ENCODE peak calls at places on chromosomes 13 and 19, in ten cellular contexts. One of them, this sample, is unnamed.

GRCh38 chr13:37870489-37870845 is 895 bp upstream of the TRPC4 start:
- DNase-seq in activated CD4-positive, alpha-beta T cell treated with anti-CD3 and anti-CD28 coated beads for 24 hours: no peak
- DNase-seq in RWPE1: no peak
- DNase-seq in activated naive CD8-positive, alpha-beta T cell treated with anti-CD3 and anti-CD28 coated beads, Interleukin-2, amount 50 U/mL, for 24 hours: no peak
- DNase-seq in stimulated activated naive CD4-positive, alpha-beta T cell: no peak
- DNase-seq in CD8-positive, alpha-beta memory T cell: no peak
- DNase-seq in astrocyte of the hippocampus: no peak
- DNase-seq in stromal cell of bone marrow: no peak
- DNase-seq in ecto neural progenitor cell: no peak
- DNase-seq in NCI-H1930: no peak
- DNase-seq in this sample: no peak

GRCh38 chr13:105990256-105990958 is 545.1 kb downstream of the EFNB2 start:
- DNase-seq in ecto neural progenitor cell: no peak
- DNase-seq in astrocyte of the hippocampus: no peak
- DNase-seq in stimulated activated naive CD4-positive, alpha-beta T cell: no peak
- DNase-seq in RWPE1: peak
- DNase-seq in NCI-H1930: no peak
- DNase-seq in CD8-positive, alpha-beta memory T cell: no peak
- DNase-seq in activated naive CD8-positive, alpha-beta T cell treated with anti-CD3 and anti-CD28 coated beads, Interleukin-2, amount 50 U/mL, for 24 hours: no peak
- DNase-seq in stromal cell of bone marrow: no peak
- DNase-seq in activated CD4-positive, alpha-beta T cell treated with anti-CD3 and anti-CD28 coated beads for 24 hours: no peak
- DNase-seq in this sample: no peak

GRCh38 chr13:26964278-26965057 is 203.9 kb upstream of the GPR12 start:
- DNase-seq in ecto neural progenitor cell: no peak
- DNase-seq in stimulated activated naive CD4-positive, alpha-beta T cell: no peak
- DNase-seq in stromal cell of bone marrow: peak
- DNase-seq in activated naive CD8-positive, alpha-beta T cell treated with anti-CD3 and anti-CD28 coated beads, Interleukin-2, amount 50 U/mL, for 24 hours: no peak
- DNase-seq in NCI-H1930: no peak
- DNase-seq in CD8-positive, alpha-beta memory T cell: no peak
- DNase-seq in RWPE1: no peak
- DNase-seq in activated CD4-positive, alpha-beta T cell treated with anti-CD3 and anti-CD28 coated beads for 24 hours: no peak
- DNase-seq in astrocyte of the hippocampus: peak
- DNase-seq in this sample: no peak

GRCh38 chr13:104357174-104357573 is 1291.0 kb upstream of the SLC10A2 start:
- DNase-seq in activated naive CD8-positive, alpha-beta T cell treated with anti-CD3 and anti-CD28 coated beads, Interleukin-2, amount 50 U/mL, for 24 hours: no peak
- DNase-seq in astrocyte of the hippocampus: peak
- DNase-seq in ecto neural progenitor cell: no peak
- DNase-seq in stromal cell of bone marrow: no peak
- DNase-seq in NCI-H1930: no peak
- DNase-seq in activated CD4-positive, alpha-beta T cell treated with anti-CD3 and anti-CD28 coated beads for 24 hours: no peak
- DNase-seq in stimulated activated naive CD4-positive, alpha-beta T cell: no peak
- DNase-seq in CD8-positive, alpha-beta memory T cell: no peak
- DNase-seq in RWPE1: no peak
- DNase-seq in this sample: peak

GRCh38 chr19:50568321-50569022 is at the start of gene LRRC4B:
- DNase-seq in NCI-H1930: no peak
- DNase-seq in astrocyte of the hippocampus: peak
- DNase-seq in stromal cell of bone marrow: no peak
- DNase-seq in ecto neural progenitor cell: peak
- DNase-seq in RWPE1: no peak
- DNase-seq in CD8-positive, alpha-beta memory T cell: no peak
- DNase-seq in activated CD4-positive, alpha-beta T cell treated with anti-CD3 and anti-CD28 coated beads for 24 hours: no peak
- DNase-seq in activated naive CD8-positive, alpha-beta T cell treated with anti-CD3 and anti-CD28 coated beads, Interleukin-2, amount 50 U/mL, for 24 hours: no peak
- DNase-seq in stimulated activated naive CD4-positive, alpha-beta T cell: no peak
- DNase-seq in this sample: no peak

GRCh38 chr13:113219311-113219940 is 10.0 kb downstream of the CUL4A start:
- DNase-seq in stromal cell of bone marrow: no peak
- DNase-seq in ecto neural progenitor cell: no peak
- DNase-seq in CD8-positive, alpha-beta memory T cell: no peak
- DNase-seq in NCI-H1930: no peak
- DNase-seq in astrocyte of the hippocampus: no peak
- DNase-seq in stimulated activated naive CD4-positive, alpha-beta T cell: no peak
- DNase-seq in RWPE1: no peak
- DNase-seq in activated CD4-positive, alpha-beta T cell treated with anti-CD3 and anti-CD28 coated beads for 24 hours: no peak
- DNase-seq in activated naive CD8-positive, alpha-beta T cell treated with anti-CD3 and anti-CD28 coated beads, Interleukin-2, amount 50 U/mL, for 24 hours: no peak
- DNase-seq in this sample: no peak

GRCh38 chr19:6721773-6722172 is 1.3 kb upstream of the C3 start:
- DNase-seq in RWPE1: no peak
- DNase-seq in astrocyte of the hippocampus: no peak
- DNase-seq in stromal cell of bone marrow: no peak
- DNase-seq in activated CD4-positive, alpha-beta T cell treated with anti-CD3 and anti-CD28 coated beads for 24 hours: no peak
- DNase-seq in ecto neural progenitor cell: no peak
- DNase-seq in NCI-H1930: no peak
- DNase-seq in activated naive CD8-positive, alpha-beta T cell treated with anti-CD3 and anti-CD28 coated beads, Interleukin-2, amount 50 U/mL, for 24 hours: no peak
- DNase-seq in CD8-positive, alpha-beta memory T cell: no peak
- DNase-seq in stimulated activated naive CD4-positive, alpha-beta T cell: no peak
- DNase-seq in this sample: peak

GRCh38 chr13:18993884-18994660 is 187.6 kb downstream of the TUBA3C start:
- DNase-seq in activated CD4-positive, alpha-beta T cell treated with anti-CD3 and anti-CD28 coated beads for 24 hours: no peak
- DNase-seq in activated naive CD8-positive, alpha-beta T cell treated with anti-CD3 and anti-CD28 coated beads, Interleukin-2, amount 50 U/mL, for 24 hours: no peak
- DNase-seq in stimulated activated naive CD4-positive, alpha-beta T cell: no peak
- DNase-seq in ecto neural progenitor cell: no peak
- DNase-seq in RWPE1: no peak
- DNase-seq in NCI-H1930: no peak
- DNase-seq in astrocyte of the hippocampus: no peak
- DNase-seq in CD8-positive, alpha-beta memory T cell: no peak
- DNase-seq in stromal cell of bone marrow: no peak
- DNase-seq in this sample: no peak

GRCh38 chr13:49240017-49240416 is 7.7 kb upstream of the CDADC1 start:
- DNase-seq in activated naive CD8-positive, alpha-beta T cell treated with anti-CD3 and anti-CD28 coated beads, Interleukin-2, amount 50 U/mL, for 24 hours: peak
- DNase-seq in CD8-positive, alpha-beta memory T cell: no peak
- DNase-seq in activated CD4-positive, alpha-beta T cell treated with anti-CD3 and anti-CD28 coated beads for 24 hours: peak
- DNase-seq in stimulated activated naive CD4-positive, alpha-beta T cell: no peak
- DNase-seq in ecto neural progenitor cell: no peak
- DNase-seq in NCI-H1930: no peak
- DNase-seq in RWPE1: peak
- DNase-seq in stromal cell of bone marrow: peak
- DNase-seq in astrocyte of the hippocampus: peak
- DNase-seq in this sample: peak

This sample was measured in renal cortical epithelial cell.